ENCODE peak calls at places on chromosomes 2 and 18, in four cellular contexts. E is K562, B is PC-3, M is HCT116. A is an unnamed sample.

GRCh38 chr2:26605195-26605968 is 35.8 kb downstream of the CIB4 start:
- DNase-seq in M (peak; percentile 61), E (peak; percentile 60), B (peak; percentile 81), A (peak; percentile 13)

GRCh38 chr18:26544459-26544858 is 3.9 kb downstream of the KCTD1 start:
- DNase-seq in E (no peak), M (no peak), B (no peak), A (no peak)

GRCh38 chr18:62999921-63000320 is 284.6 kb downstream of the PHLPP1 start:
- DNase-seq in E (no peak), M (no peak), B (no peak), A (no peak)

GRCh38 chr2:147122944-147123343 is 721.9 kb upstream of the ACVR2A start:
- DNase-seq in E (no peak), M (no peak), B (no peak), A (no peak)

GRCh38 chr2:161379740-161380139 is 36.4 kb upstream of the TBR1 start:
- DNase-seq in E (no peak), B (no peak), M (no peak), A (no peak)

GRCh38 chr2:45132551-45132950 is 123.3 kb upstream of the SIX2 start:
- DNase-seq in B (no peak), E (no peak), M (no peak), A (no peak)

GRCh38 chr2:217799553-217800432 is 203.0 kb downstream of the TNS1 start:
- DNase-seq in M (no peak), E (no peak), B (no peak), A (no peak)

GRCh38 chr2:201257381-201257940 is 2.9 kb upstream of the CASP8 start:
- DNase-seq in M (no peak), E (peak; percentile 59), B (no peak), A (no peak)

GRCh38 chr2:165251361-165251760 is 12.1 kb downstream of the SCN2A start:
- DNase-seq in B (peak; percentile 34), M (no peak), E (no peak), A (no peak)

GRCh38 chr2:134675294-134675693 is 43.5 kb downstream of the TMEM163 start:
- DNase-seq in M (no peak), E (no peak), B (no peak), A (no peak)

GRCh38 chr2:216327447-216327846 is 44.8 kb downstream of the MARCHF4 start:
- DNase-seq in E (no peak), M (no peak), B (no peak), A (no peak)

GRCh38 chr18:45621068-45621511 is 5.8 kb downstream of the SLC14A2 start:
- DNase-seq in B (peak; percentile 51), E (peak; percentile 54), M (peak; percentile 28), A (no peak)

GRCh38 chr18:28768791-28769768 is 592.1 kb upstream of the CDH2 start:
- DNase-seq in M (no peak), E (no peak), B (no peak), A (no peak)

GRCh38 chr18:52452427-52452826 is 112.4 kb downstream of the DCC start:
- DNase-seq in M (no peak), B (no peak), E (no peak), A (no peak)

GRCh38 chr2:78754930-78755329 is 270.6 kb upstream of the REG3G start:
- DNase-seq in M (no peak), B (no peak), E (no peak), A (no peak)

GRCh38 chr2:12251121-12251520 is 465.6 kb upstream of the TRIB2 start:
- DNase-seq in B (no peak), E (no peak), M (no peak), A (no peak)

GRCh38 chr2:44430340-44430739 is 68.6 kb downstream of the CAMKMT start:
- DNase-seq in E (no peak), B (no peak), M (no peak), A (no peak)

GRCh38 chr2:128644745-128645256 is 326.1 kb upstream of the HS6ST1 start:
- DNase-seq in B (no peak), M (no peak), E (no peak), A (no peak)

GRCh38 chr2:141641462-141641861 is 489.4 kb downstream of the LRP1B start:
- DNase-seq in B (peak; percentile 85), M (no peak), E (no peak), A (no peak)

GRCh38 chr2:30664761-30665358 is 142.4 kb downstream of the CAPN13 start:
- DNase-seq in B (peak; percentile 94), E (peak; percentile 28), M (peak; percentile 76), A (peak; percentile 69)

GRCh38 chr2:142930835-142931398 is 53.5 kb downstream of the KYNU start:
- DNase-seq in B (no peak), M (no peak), E (peak; percentile 41), A (no peak)

GRCh38 chr2:239433777-239434396 is 33.1 kb upstream of the HDAC4 start:
- DNase-seq in M (peak; percentile 60), B (peak; percentile 77), E (no peak), A (no peak)

GRCh38 chr2:96131152-96131817 is 7.0 kb downstream of the ASTL start:
- DNase-seq in M (no peak), B (no peak), E (no peak), A (no peak)

DNA sequence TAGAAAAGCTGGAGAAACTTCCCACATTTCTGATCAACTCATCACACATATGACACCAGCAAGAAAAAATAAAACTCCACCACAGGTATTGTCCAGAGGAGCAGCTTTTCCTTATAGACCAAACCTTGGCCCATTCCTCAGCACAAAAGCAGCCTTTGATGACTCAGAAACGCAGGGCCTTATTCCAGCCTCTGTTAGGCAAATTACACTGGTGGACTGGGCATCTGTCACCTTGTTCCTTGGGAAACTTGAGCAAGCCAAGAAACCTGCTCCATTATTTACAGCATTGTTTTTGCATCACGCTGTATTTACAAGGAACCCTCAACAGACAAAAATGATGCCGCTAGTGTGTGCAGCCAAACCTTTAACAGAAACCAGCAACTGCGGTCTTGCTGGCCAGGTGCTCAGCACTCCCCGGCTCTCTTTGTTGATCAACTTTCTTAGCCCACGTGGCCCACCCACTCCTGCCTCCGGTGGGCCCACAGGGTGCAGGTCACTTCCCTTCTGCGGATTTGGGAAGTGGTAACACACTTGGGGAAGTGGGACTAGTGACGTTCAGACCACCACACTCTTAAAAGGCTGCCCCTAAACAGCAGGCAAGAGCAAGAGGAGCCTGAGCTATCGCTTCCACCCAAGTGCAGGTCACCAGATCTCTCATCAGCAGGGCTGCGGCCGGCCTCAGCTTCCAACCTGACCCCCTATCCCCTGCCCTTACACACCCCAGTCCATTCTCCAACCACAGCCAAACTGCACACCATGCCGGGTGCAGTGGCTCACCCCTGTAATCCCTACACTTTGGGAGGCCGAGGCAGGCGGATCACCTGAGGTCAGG is 1.5 kb downstream of the AP1S3 start:
- DNase-seq in E (no peak), M (no peak), B (peak; percentile 87), A (no peak)
- H3K4me2 ChIP-seq in E (no peak overlapping the region), M (peak overlapping the region; percentile 97), B (peak overlapping the region; percentile 82), A (peak overlapping the region; percentile 82)

DNA sequence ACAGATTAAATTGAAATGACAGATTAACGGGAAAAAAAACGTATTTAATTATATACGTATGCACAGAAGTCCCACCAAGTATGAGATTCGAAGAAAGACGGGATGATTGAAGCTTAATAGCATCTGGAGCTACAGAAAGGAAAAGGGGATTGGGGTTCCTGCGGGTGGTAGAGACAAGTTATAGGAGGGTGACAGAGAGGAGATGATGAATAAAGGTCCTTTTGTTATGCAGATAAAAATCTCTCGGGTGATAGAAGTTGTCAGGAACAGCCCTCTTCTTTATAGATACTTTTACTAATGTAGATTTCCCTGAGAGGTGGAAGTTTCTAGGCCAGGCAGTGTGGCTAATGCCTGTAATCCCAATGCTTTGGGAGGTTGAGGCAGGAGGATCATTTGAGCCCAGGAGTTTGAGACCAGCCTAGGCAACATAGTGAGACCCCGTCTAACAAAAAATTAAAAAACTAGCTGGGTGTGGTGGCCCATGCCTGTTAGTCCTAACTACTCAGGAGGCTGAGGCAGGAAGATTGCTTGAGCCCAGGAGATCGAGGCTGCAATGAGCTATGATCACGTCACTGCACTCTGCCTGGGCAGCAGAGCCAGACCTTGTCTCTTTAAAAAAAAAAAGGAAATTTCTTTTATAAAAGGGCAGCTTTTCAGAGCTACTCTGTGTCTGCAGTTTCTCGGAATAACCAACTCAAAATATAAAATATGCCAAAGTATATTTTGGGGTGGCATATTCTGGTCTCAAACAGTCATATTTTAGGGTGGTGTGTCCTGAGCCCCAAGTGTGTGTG is 113.0 kb downstream of the STPG4 start:
- DNase-seq in B (no peak), E (no peak), M (no peak), A (no peak)
- H3K4me2 ChIP-seq in B (peak overlapping the region; percentile 86), E (no peak overlapping the region), M (peak overlapping the region; percentile 93), A (peak overlapping the region; percentile 97)

GRCh38 chr18:44508474-44508873 is 172.2 kb upstream of the SETBP1 start:
- DNase-seq in B (no peak), M (no peak), E (no peak), A (no peak)
- H3K4me2 ChIP-seq in B (no peak overlapping the region), M (no peak overlapping the region), E (no peak overlapping the region), A (no peak overlapping the region)

GRCh38 chr2:226909131-226909530 is 73.3 kb downstream of the RHBDD1 start:
- DNase-seq in M (no peak), E (no peak), B (no peak), A (no peak)

GRCh38 chr2:226909836-226910235 is 74.0 kb downstream of the RHBDD1 start:
- DNase-seq in E (no peak), B (no peak), M (no peak), A (no peak)

GRCh38 chr2:226911932-226912331 is 76.1 kb downstream of the RHBDD1 start:
- DNase-seq in M (no peak), B (peak; percentile 78), E (no peak), A (no peak)

GRCh38 chr2:226913641-226914040 is 77.8 kb downstream of the RHBDD1 start:
- DNase-seq in E (no peak), M (no peak), B (no peak), A (no peak)

DNA sequence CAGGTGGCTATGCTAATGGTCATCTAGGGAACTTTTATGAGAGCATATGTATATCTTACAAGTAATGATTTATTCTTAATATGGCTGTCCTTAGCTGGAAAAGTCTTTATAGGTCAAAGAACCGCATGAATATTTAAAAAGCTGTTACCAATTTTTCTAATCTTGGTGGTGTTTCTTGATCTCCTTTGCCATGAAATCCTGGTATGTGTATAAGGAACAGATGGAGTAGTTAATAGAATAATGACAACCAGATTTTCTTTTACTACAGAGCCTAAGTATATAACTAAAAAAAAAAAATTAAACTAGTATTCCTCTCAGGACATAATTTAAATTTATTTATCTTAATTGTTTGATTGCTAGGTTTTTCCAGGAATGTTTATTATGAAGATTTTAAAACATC is 74.5 kb downstream of the RHBDD1 start:
- DNase-seq in B (no peak), M (no peak), E (no peak), A (no peak)
- H3K4me2 ChIP-seq in B (no peak overlapping the region), M (no peak overlapping the region), E (no peak overlapping the region), A (no peak overlapping the region)

GRCh38 chr2:171317492-171318125 is 116.2 kb downstream of the METTL8 start:
- DNase-seq in M (no peak), E (no peak), B (no peak), A (no peak)

GRCh38 chr2:171318463-171318934 is 115.3 kb downstream of the METTL8 start:
- DNase-seq in E (no peak), M (no peak), B (no peak), A (no peak)

GRCh38 chr2:171320208-171320621 is 113.6 kb downstream of the METTL8 start:
- DNase-seq in B (no peak), M (no peak), E (no peak), A (no peak)

GRCh38 chr2:171319164-171319810 is 114.5 kb downstream of the METTL8 start:
- DNase-seq in E (no peak), M (no peak), B (no peak), A (no peak)

DNA sequence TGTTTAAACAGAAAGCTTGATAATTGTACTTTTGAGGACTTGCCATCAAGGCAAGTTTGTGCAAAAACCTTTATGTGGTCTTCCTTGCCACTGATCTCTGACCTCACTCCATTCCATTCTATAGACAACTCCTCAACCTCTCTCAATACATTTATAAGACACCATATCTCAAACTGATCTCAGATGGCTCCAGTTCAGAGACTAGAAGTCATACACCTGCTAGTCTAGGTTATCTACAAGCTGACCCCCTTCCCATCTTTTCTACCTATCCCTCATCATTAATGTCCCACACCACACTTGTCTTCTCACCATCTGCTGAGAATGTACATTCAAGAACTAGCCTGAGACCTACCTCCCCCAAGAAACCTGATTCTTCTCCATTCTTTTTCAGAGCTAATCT is 113.1 kb downstream of the METTL8 start:
- DNase-seq in M (no peak), B (no peak), E (no peak), A (no peak)
- H3K4me2 ChIP-seq in M (no peak overlapping the region), B (no peak overlapping the region), E (no peak overlapping the region), A (no peak overlapping the region)